ENCODE peak calls at places on chromosomes 13 and 19, in ten cellular contexts. C, N, L, Z, K, D, B, J, X and E are unnamed samples.
A peak's percentile ranks its signal among the peaks of the same experiment; 100 is the strongest.

GRCh38 chr19:2775556-2776430 is 7.3 kb downstream of the SGTA start:
- DNase-seq in B (no peak), C (peak; percentile 50), D (no peak), Z (peak; percentile 67), L (no peak), X (peak; percentile 53), N (no peak), K (no peak), J (no peak), E (peak; percentile 82)

GRCh38 chr13:85277753-85278152 is 521.5 kb downstream of the SLITRK6 start:
- DNase-seq in C (no peak), B (no peak), N (no peak), D (no peak), Z (no peak), X (no peak), J (no peak), K (no peak), L (no peak), E (no peak)

GRCh38 chr19:4066176-4066606 is 508 bp downstream of the ZBTB7A start:
- DNase-seq in K (peak; percentile 77), X (no peak), J (no peak), Z (no peak), D (no peak), C (no peak), N (no peak), L (peak; percentile 91), B (no peak), E (no peak)

GRCh38 chr13:105334211-105334610 is 1201.3 kb downstream of the EFNB2 start:
- DNase-seq in D (no peak), N (no peak), K (no peak), Z (no peak), J (no peak), X (no peak), L (no peak), B (no peak), C (no peak), E (no peak)

GRCh38 chr13:34078334-34078999 is 260.5 kb downstream of the RFC3 start:
- DNase-seq in L (no peak), X (no peak), N (no peak), J (no peak), K (no peak), D (no peak), B (no peak), Z (no peak), C (no peak), E (no peak)

GRCh38 chr19:35373492-35373891 is 2.6 kb downstream of the GPR42 start:
- DNase-seq in B (no peak), C (no peak), D (peak; percentile 9), Z (no peak), X (no peak), L (no peak), J (no peak), N (no peak), K (no peak), E (no peak)

GRCh38 chr19:1232652-1233360 is 5.0 kb downstream of the CBARP start:
- DNase-seq in K (no peak), Z (peak; percentile 21), D (no peak), X (no peak), N (no peak), C (peak; percentile 45), B (no peak), L (peak; percentile 86), J (no peak), E (no peak)

GRCh38 chr19:53621885-53622710 is 9.7 kb upstream of the DPRX start:
- DNase-seq in X (no peak), L (no peak), C (no peak), J (no peak), Z (no peak), N (no peak), K (no peak), D (no peak), B (no peak), E (no peak)

GRCh38 chr13:59787679-59788078 is 376.0 kb downstream of the DIAPH3 start:
- DNase-seq in D (no peak), K (no peak), N (no peak), J (no peak), C (no peak), X (no peak), B (no peak), L (no peak), Z (no peak), E (no peak)

GRCh38 chr13:59776924-59777690 is 386.6 kb downstream of the DIAPH3 start:
- DNase-seq in Z (no peak), B (no peak), C (no peak), J (no peak), L (no peak), D (no peak), N (no peak), X (no peak), K (no peak), E (peak; percentile 10)

GRCh38 chr13:59780058-59780457 is 383.7 kb downstream of the DIAPH3 start:
- DNase-seq in L (no peak), D (no peak), K (no peak), Z (no peak), J (no peak), B (no peak), N (no peak), X (no peak), C (no peak), E (no peak)

DNA sequence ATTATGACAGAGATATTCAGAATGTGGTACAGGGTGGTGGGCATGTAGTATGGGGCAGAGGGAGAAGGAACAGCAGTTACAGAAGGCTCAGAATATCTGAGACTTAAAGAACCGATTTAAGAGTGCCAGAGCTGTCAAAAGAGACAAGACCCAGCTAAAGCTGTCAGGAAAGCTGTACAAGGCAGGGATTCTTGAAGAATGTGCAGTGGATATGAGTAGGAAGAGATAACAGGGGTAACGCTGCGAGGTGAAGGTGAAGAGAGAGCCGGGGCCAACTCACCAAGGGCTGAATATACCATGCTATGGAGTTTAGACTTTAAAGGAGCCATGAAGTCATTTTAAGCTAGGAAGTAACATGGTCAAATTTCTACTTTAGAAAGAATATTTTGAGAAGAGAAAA is 381.0 kb downstream of the DIAPH3 start:
- DNase-seq in K (no peak), X (no peak), Z (no peak), D (no peak), L (no peak), N (no peak), C (no peak), B (no peak), J (no peak), E (no peak)
- TF ChIP-seq POLR2A in K (no peak), X (no peak), Z (no peak), D (no peak), L (no peak), N (no peak), C (no peak), B (no peak), J (no peak), E (no peak)

GRCh38 chr13:30306762-30307193 is 573 bp downstream of the KATNAL1 start:
- DNase-seq in N (peak; percentile 73), B (peak; percentile 86), Z (peak; percentile 74), D (peak; percentile 96), C (peak; percentile 94), J (peak; percentile 80), L (peak; percentile 95), X (peak; percentile 85), K (peak; percentile 95), E (peak; percentile 47)

GRCh38 chr13:30308548-30308947 is 1.2 kb upstream of the KATNAL1 start:
- DNase-seq in L (no peak), B (no peak), K (no peak), N (no peak), D (no peak), C (no peak), X (no peak), Z (no peak), J (no peak), E (no peak)

GRCh38 chr13:30307966-30308290 is 577 bp upstream of the KATNAL1 start:
- DNase-seq in L (no peak), X (no peak), K (no peak), J (no peak), D (no peak), Z (no peak), N (no peak), B (no peak), C (no peak), E (no peak)

GRCh38 chr13:30305456-30305855 is 1.9 kb downstream of the KATNAL1 start:
- DNase-seq in Z (no peak), J (no peak), B (no peak), L (no peak), D (no peak), K (no peak), X (no peak), C (no peak), N (no peak), E (no peak)

DNA sequence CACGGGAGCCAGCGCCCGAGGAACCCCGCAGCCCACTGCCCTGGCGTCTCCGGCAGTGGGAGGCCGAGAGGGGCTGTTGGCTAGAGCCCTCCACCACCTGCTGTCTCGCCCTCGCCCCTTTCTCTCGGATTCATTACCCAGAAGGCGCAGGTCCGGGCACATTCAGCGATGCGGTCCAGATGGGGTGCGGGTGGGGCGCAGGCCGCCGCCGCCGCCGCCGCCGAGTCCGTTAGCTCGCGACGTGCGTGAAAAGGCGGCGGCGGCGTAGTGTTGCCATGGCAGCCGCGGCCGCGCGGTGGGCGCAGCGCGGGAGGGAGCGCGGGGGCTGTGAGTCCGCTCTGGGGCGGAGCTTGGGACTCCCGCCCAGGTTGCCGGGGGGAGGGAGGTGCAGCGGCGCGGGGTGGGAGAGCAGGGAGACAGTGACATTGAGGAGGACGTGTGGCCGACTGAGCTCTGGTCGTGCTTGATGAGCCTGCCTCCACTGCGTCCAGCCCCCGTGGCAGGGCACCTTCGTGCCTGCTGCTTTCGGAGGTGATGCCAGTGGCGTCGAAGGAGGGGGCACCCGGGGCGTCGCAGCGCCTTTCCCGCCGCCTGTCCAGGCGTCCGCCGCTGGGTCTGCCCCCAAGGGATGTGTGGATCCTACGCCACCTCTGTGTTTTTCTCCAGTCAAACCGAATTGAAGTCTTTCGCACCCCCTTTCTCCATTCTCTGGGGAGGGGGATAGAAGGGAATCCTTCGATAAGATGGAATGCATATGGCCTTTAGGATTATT is at the start of gene KATNAL1:
- DNase-seq in B (peak; percentile 53), C (peak; percentile 83), X (peak; percentile 57), K (peak; percentile 83), Z (peak; percentile 53), J (no peak), D (peak; percentile 88), N (peak; percentile 58), L (peak; percentile 95), E (peak; percentile 39)
- TF ChIP-seq POLR2A in B (peak; percentile 17), C (peak; percentile 55), X (no peak), K (no peak), Z (peak; percentile 72), J (peak; percentile 11), D (peak; percentile 13), N (peak; percentile 61), L (peak; percentile 55), E (peak; percentile 87)

DNA sequence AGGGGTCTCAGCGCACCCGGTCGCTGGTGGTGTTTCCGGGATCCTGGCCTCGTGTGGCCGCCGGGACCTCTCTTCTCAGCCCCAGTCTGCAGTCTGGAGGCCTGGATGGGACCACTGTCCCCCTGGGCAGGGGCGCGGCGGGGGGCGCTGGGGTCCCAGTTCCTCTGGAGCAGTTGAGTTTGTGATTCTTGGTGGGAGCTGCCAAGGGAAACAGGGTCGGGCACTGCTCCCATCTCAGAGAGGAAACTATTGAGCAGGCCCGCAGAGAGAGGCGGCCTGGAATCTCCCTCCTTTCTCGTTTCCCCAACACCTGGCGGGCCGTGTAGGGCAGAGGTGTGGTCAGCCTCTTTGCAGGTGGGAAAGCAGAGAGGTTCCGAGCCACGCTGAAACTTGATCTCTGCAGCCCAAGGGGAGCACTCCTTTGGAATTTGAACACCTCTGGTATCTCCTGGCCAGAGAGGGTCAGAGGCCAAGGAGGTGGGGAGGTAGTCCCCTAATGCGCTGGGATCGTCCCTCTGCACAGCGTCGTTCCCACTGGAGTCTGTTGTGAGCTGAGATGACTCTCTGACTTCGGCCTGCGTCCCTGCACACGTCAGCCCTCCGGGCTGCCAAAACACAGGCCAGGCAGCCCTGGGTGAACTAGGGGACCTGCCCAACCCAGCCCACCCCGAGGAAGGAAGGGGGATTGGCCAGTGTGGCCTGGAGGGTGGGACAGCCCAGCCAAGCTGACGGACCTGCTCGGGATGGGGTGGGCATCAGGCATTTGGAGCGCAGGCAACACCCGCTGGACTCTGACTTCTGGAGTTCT is 769 bp downstream of the PLEKHF1 start:
- DNase-seq in C (peak; percentile 54), X (no peak), B (peak; percentile 56), N (no peak), L (peak; percentile 85), K (peak; percentile 71), J (no peak), D (no peak), Z (no peak), E (no peak)
- TF ChIP-seq POLR2A in C (peak; percentile 35), X (peak; percentile 32), B (peak; percentile 77), N (no peak), L (peak; percentile 35), K (no peak), J (no peak), D (peak; percentile 53), Z (no peak), E (no peak)

DNA sequence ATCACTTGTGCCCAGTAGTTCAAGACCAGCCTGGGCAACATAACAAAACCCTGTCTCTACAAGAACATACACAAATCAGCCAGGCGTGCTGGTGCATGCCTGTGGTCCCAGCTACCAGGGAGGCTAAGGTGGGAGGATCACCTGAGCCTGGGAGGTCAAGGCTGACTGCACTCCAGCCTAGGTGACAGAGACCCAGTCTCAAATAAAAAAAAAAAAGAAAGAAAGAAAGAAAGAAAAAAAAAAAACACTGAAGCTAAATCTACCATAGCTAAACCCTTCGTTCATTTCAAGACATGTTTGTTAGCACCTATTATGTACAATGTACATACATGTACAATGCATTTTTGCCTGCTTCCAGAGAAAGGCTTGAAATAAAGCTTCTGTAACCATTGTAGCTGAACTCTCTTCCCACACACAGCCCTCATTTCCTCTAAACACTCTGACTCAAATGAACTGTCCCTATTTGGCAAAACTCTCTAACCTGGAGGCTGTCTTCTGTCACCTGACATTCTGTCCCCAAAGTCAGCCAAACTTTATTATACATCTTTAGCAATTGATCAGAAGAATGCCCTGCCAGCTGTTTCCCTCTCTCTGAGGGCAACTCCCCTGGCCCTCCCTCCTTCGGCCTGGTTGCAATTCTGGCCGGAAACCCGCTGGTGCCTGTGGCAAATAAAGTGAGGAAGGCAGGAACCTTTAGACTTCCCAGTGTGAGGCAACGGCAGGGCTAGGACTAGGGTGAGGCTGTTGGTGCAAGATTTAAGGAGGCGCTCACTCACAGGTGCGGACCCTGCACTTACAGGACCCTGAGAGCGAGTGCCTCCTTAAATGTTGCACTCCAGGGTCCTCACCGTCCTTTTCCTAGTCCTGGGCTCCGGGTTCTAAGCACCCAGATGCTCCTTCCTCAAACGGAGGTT is 1.8 kb downstream of the ETHE1 start:
- DNase-seq in Z (no peak), J (peak; percentile 57), K (peak; percentile 63), N (no peak), D (peak; percentile 86), C (peak; percentile 50), L (no peak), B (peak; percentile 14), X (peak; percentile 31), E (peak; percentile 83)
- TF ChIP-seq POLR2A in Z (peak; percentile 42), J (no peak), K (no peak), N (no peak), D (no peak), C (no peak), L (no peak), B (no peak), X (no peak), E (no peak)